ENCODE peak calls at places on chromosomes 6 and 20, in four cellular contexts. W, C, N and Y are unnamed samples.

GRCh38 chr6:72363844-72364740 is 257.8 kb upstream of the KCNQ5 start:
- DNase-seq in C (peak; percentile 89), W (no peak), N (peak; percentile 93), Y (no peak)

GRCh38 chr6:33974030-33974429 is 170.2 kb upstream of the MLN start:
- DNase-seq in W (no peak), C (no peak), N (no peak), Y (no peak)

GRCh38 chr20:46512943-46513844 is at the start of gene ZNF334:
- DNase-seq in C (peak; percentile 57), N (peak; percentile 0), W (peak; percentile 73), Y (peak; percentile 65)

GRCh38 chr20:36349384-36350170 is 43.4 kb downstream of the DLGAP4 start:
- DNase-seq in W (no peak), N (peak; percentile 26), C (no peak), Y (no peak)

GRCh38 chr6:149224399-149224798 is 93.1 kb upstream of the TAB2 start:
- DNase-seq in C (no peak), W (no peak), N (no peak), Y (no peak)

GRCh38 chr20:62141043-62141396 is 2.2 kb downstream of the PSMA7 start:
- DNase-seq in W (no peak), N (no peak), C (no peak), Y (no peak)

GRCh38 chr20:42082611-42083010 is 464.4 kb upstream of the CHD6 start:
- DNase-seq in N (peak; percentile 1), C (peak; percentile 16), W (no peak), Y (no peak)

GRCh38 chr20:7790189-7790588 is 150.1 kb downstream of the HAO1 start:
- DNase-seq in W (no peak), C (peak; percentile 55), N (no peak), Y (no peak)

GRCh38 chr6:144063246-144063743 is 32.1 kb downstream of the SF3B5 start:
- DNase-seq in W (no peak), N (no peak), C (no peak), Y (no peak)

GRCh38 chr20:57938158-57939108 is 228.6 kb upstream of the PMEPA1 start:
- DNase-seq in W (no peak), N (no peak), C (peak; percentile 13), Y (no peak)

GRCh38 chr20:50672400-50673145 is 18.8 kb downstream of the RIPOR3 start:
- DNase-seq in N (no peak), C (no peak), W (no peak), Y (no peak)

GRCh38 chr20:577167-577791 is 32.8 kb downstream of the TCF15 start:
- DNase-seq in W (no peak), C (peak; percentile 18), N (no peak), Y (no peak)

GRCh38 chr6:42511803-42512422 is 51.9 kb upstream of the UBR2 start:
- DNase-seq in N (no peak), W (no peak), C (peak; percentile 40), Y (no peak)

GRCh38 chr20:38114353-38114791 is 50.7 kb downstream of the TGM2 start:
- DNase-seq in C (peak; percentile 46), N (peak; percentile 81), W (no peak), Y (no peak)

GRCh38 chr20:49461894-49462293 is 20.6 kb downstream of the KCNB1 start:
- DNase-seq in C (no peak), N (no peak), W (no peak), Y (no peak)

GRCh38 chr20:58271596-58272460 is 37.7 kb upstream of the RAB22A start:
- DNase-seq in C (no peak), N (no peak), W (no peak), Y (no peak)

GRCh38 chr6:71602385-71602949 is 283.9 kb upstream of the RIMS1 start:
- DNase-seq in C (peak; percentile 3), W (no peak), N (peak; percentile 65), Y (no peak)

GRCh38 chr6:89789980-89790379 is 29.6 kb downstream of the MDN1 start:
- DNase-seq in N (no peak), C (no peak), W (no peak), Y (no peak)

GRCh38 chr6:97668716-97669115 is 385.7 kb upstream of the MMS22L start:
- DNase-seq in W (peak; percentile 23), N (no peak), C (no peak), Y (peak; percentile 18)

GRCh38 chr6:3546121-3546520 is 89.3 kb upstream of the SLC22A23 start:
- DNase-seq in W (no peak), C (no peak), N (no peak), Y (no peak)

GRCh38 chr20:19858972-19859371 is 100.9 kb downstream of the RIN2 start:
- DNase-seq in N (peak; percentile 19), C (peak; percentile 62), W (no peak), Y (no peak)

GRCh38 chr6:112034236-112034990 is 19.5 kb upstream of the CCN6 start:
- DNase-seq in W (no peak), C (no peak), N (no peak), Y (no peak)

GRCh38 chr20:40897177-40897700 is 131.4 kb upstream of the TOP1 start:
- DNase-seq in W (peak; percentile 18), N (peak; percentile 9), C (peak; percentile 26), Y (no peak)

GRCh38 chr6:88165877-88166492 is at the start of gene CNR1:
- DNase-seq in C (peak; percentile 44), W (peak; percentile 75), N (no peak), Y (peak; percentile 42)

GRCh38 chr20:61430228-61430624 is 178.2 kb downstream of the CDH4 start:
- DNase-seq in W (no peak), N (no peak), C (no peak), Y (no peak)

GRCh38 chr20:58691405-58691772 is 1.2 kb upstream of the NPEPL1 start:
- DNase-seq in C (no peak), N (no peak), W (no peak), Y (no peak)

GRCh38 chr20:63290677-63291472 is 2.1 kb upstream of the COL20A1 start:
- DNase-seq in C (peak; percentile 30), N (peak; percentile 16), W (peak; percentile 84), Y (peak; percentile 74)

GRCh38 chr20:64133951-64134407 is 26.6 kb upstream of the NPBWR2 start:
- DNase-seq in W (peak; percentile 1), N (no peak), C (no peak), Y (no peak)

GRCh38 chr20:805713-806112 is 27.8 kb upstream of the FAM110A start:
- DNase-seq in N (no peak), W (no peak), C (no peak), Y (no peak)

GRCh38 chr6:139648430-139649000 is 274.1 kb upstream of the CITED2 start:
- DNase-seq in C (no peak), N (no peak), W (no peak), Y (no peak)

DNA sequence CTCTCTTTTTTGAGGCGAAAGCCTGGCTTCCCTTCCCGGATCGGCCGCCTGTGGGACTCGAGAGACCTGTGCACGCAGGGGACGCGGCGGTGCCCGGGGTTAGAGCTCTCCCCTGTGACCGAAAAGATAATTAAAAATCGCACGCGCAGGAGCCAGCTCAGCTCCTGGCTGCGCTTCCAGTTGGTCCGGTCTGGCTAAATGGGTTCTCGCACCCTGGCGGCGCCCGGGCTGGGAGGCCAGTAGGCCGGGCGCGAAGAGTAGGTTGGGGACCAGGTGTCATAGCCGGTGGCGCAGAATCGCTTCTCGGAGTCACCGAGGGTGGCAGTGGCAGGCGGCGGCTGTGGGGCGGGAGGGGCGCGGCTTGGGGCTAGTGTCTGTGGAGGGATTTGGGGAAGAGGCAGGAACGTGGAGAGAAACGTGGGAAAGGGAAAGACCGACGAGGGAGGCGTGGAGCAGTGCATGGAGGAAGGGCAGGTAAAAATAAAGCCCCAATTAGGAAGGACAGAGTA is 41.9 kb upstream of the SUPT3H start:
- DNase-seq in C (peak; percentile 72), N (peak; percentile 48), W (peak; percentile 63), Y (peak; percentile 27)
- TF ChIP-seq CTCF in C (peak; percentile 31), N (peak; percentile 38), W (no peak), Y (peak; percentile 57)

DNA sequence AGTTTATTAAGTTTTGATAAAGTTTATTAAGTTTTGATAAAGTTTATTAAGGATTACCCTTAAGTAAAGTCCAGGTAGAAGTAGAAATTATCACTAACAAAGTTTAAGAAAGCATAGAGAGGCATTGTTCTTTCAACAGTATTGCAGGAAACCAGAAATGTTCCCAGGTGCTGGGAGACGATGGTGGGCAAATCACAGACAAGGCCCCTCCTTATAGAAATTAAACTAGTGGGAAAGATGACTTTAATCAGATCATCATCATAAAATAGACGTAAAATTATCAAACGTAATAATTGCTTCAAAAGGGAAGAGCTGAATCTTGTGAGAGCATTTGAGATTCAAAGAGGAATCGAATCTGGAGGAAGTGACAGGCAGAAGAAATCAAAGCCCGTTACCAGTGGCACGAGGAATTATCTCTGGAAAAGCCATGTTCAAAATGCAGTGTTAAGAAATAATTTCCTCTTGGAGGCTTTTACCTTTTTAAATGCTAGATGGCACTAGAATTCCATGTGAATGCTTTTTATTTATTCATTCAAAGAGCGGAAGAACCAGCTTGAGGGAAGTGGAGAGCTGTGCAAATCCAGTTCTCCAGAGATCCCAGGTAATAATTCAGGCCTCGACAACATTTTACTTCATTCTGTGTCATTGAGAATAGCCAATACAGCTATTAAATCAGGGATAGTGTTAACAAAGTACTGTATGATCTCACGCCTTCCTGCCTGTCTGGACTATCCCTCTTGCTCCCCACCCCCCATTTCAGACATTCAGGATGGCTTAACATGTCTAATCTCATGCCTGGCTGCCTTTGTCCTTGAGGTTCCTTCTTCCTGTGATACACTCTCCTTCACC is 1.0 kb upstream of the APMAP start:
- DNase-seq in C (peak; percentile 69), N (peak; percentile 56), W (no peak), Y (no peak)
- TF ChIP-seq CTCF in C (peak; percentile 24), N (peak; percentile 65), W (no peak), Y (no peak)

DNA sequence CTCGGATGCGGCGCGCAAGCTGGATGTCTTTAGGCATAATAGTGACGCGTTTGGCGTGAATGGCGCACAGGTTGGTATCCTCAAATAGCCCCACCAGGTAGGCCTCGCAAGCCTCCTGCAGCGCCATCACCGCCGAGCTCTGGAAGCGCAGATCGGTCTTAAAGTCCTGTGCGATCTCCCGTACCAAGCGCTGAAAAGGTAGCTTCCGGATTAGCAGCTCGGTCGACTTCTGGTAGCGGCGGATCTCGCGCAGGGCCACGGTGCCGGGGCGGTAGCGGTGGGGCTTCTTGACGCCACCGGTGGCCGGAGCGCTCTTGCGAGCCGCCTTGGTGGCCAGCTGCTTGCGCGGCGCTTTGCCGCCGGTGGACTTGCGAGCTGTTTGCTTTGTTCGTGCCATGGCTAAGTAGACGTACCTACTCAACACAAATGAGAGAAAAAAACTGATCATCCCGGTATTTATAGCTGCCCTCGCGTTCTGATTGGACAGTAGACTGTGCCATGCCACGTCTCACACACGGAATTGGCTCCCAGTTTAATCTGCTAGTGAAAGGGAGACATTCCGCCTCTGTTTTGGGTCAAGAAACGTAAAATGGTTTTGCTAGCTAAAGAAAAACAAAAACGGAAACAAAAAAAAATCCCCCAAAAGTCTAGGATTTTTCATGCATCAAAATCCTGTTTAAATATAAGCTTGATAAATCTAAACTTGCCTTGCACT is 40.1 kb downstream of the OR2B2 start:
- DNase-seq in W (peak; percentile 64), N (peak; percentile 97), C (peak; percentile 98), Y (peak; percentile 64)
- TF ChIP-seq CTCF in W (no peak), N (peak; percentile 59), C (peak; percentile 21), Y (no peak)

DNA sequence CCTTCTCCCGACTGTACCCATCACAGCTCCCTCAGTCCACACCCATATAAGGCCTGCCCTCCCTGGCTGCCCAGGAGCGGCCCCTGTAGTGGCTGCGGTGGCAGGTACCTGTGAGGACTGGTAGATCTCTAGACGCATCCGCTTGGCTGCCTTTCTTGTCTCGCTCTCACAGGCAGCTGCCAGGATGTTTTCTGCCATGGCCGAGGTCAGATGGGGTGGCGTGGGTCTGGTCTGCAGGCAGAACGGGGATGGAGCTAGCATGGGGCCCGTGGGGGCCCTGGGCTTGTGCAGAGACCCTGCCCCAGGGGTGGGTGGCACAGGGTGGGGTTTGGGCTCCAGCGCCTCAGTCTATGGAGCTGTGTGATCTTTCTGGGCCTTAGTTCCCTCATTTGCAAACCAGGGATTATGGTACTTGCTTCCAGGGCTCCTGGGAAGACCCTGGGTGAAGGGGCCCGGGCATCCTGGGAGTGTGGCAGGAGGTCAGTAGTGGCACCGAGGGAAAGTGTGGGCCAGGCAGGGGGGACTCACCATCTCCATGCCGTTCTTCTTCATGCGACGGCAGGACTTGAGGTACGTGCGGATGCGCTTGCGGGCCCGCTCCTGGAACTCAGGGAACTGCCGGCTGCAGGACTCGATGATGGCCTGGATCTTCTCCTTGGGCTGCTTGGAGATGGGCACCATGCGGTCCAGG is 94.8 kb downstream of the ASXL1 start:
- DNase-seq in N (no peak), C (no peak), W (no peak), Y (no peak)
- TF ChIP-seq CTCF in N (no peak), C (no peak), W (no peak), Y (no peak)